ENCODE peak calls at places on chromosomes 13 and 19, in four cellular contexts. One of them, this sample, is unnamed.
A peak's percentile ranks its signal among the peaks of the same experiment; 100 is the strongest.

GRCh38 chr13:29563941-29564340 is 31.5 kb downstream of the SLC7A1 start:
- DNase-seq in H1: no peak
- DNase-seq in GM12878: no peak
- DNase-seq in HepG2: no peak
- DNase-seq in this sample: no peak

GRCh38 chr13:76216729-76217128 is 580.6 kb downstream of the LMO7 start:
- DNase-seq in HepG2: no peak
- DNase-seq in H1: no peak
- DNase-seq in GM12878: no peak
- DNase-seq in this sample: no peak

GRCh38 chr13:102643656-102644055 is 46.9 kb downstream of the TPP2 start:
- DNase-seq in HepG2: no peak
- DNase-seq in GM12878: no peak
- DNase-seq in H1: no peak
- DNase-seq in this sample: no peak

GRCh38 chr13:52319876-52320275 is 86.1 kb downstream of the THSD1 start:
- DNase-seq in H1: no peak
- DNase-seq in GM12878: no peak
- DNase-seq in HepG2: no peak
- DNase-seq in this sample: no peak

GRCh38 chr19:8208119-8208709 is 956 bp upstream of the CERS4 start:
- DNase-seq in HepG2: no peak
- DNase-seq in GM12878: no peak
- DNase-seq in H1: no peak
- DNase-seq in this sample: peak; percentile 62

GRCh38 chr19:49558591-49558990 is 21.8 kb downstream of the NOSIP start:
- DNase-seq in GM12878: no peak
- DNase-seq in H1: no peak
- DNase-seq in HepG2: no peak
- DNase-seq in this sample: no peak

GRCh38 chr19:50252111-50252886 is 48.9 kb downstream of the MYH14 start:
- DNase-seq in GM12878: no peak
- DNase-seq in H1: no peak
- DNase-seq in HepG2: no peak
- DNase-seq in this sample: peak; percentile 65

GRCh38 chr19:52923782-52924593 is 760 bp upstream of the ZNF888 start:
- DNase-seq in H1: no peak
- DNase-seq in HepG2: peak; percentile 39
- DNase-seq in GM12878: no peak
- DNase-seq in this sample: no peak

GRCh38 chr13:46143239-46143701 is 38.4 kb upstream of the CPB2 start:
- DNase-seq in HepG2: peak; percentile 99
- DNase-seq in H1: no peak
- DNase-seq in GM12878: no peak
- DNase-seq in this sample: no peak

GRCh38 chr19:57708641-57709354 is at the start of gene ZNF154:
- DNase-seq in GM12878: no peak
- DNase-seq in H1: peak; percentile 65
- DNase-seq in HepG2: no peak
- DNase-seq in this sample: no peak

GRCh38 chr13:93029536-93029935 is 197.1 kb upstream of the GPC6 start:
- DNase-seq in GM12878: no peak
- DNase-seq in H1: no peak
- DNase-seq in HepG2: no peak
- DNase-seq in this sample: no peak

GRCh38 chr19:5091576-5092215 is 122.8 kb downstream of the KDM4B start:
- DNase-seq in HepG2: no peak
- DNase-seq in H1: no peak
- DNase-seq in GM12878: no peak
- DNase-seq in this sample: no peak
- H3K27ac ChIP-seq in HepG2: no peak overlapping the region
- H3K27ac ChIP-seq in H1: peak overlapping the region; percentile 3
- H3K27ac ChIP-seq in GM12878: no peak overlapping the region
- H3K27ac ChIP-seq in this sample: no peak overlapping the region

GRCh38 chr13:33277351-33277750 is 8.2 kb downstream of the STARD13 start:
- DNase-seq in H1: no peak
- DNase-seq in HepG2: no peak
- DNase-seq in GM12878: no peak
- DNase-seq in this sample: no peak

GRCh38 chr13:33276581-33276980 is 9.0 kb downstream of the STARD13 start:
- DNase-seq in H1: no peak
- DNase-seq in HepG2: no peak
- DNase-seq in GM12878: no peak
- DNase-seq in this sample: no peak

GRCh38 chr13:33277946-33278345 is 7.6 kb downstream of the STARD13 start:
- DNase-seq in H1: no peak
- DNase-seq in HepG2: no peak
- DNase-seq in GM12878: no peak
- DNase-seq in this sample: no peak

GRCh38 chr13:33274264-33274663 is 11.3 kb downstream of the STARD13 start:
- DNase-seq in HepG2: no peak
- DNase-seq in H1: no peak
- DNase-seq in GM12878: no peak
- DNase-seq in this sample: no peak

DNA sequence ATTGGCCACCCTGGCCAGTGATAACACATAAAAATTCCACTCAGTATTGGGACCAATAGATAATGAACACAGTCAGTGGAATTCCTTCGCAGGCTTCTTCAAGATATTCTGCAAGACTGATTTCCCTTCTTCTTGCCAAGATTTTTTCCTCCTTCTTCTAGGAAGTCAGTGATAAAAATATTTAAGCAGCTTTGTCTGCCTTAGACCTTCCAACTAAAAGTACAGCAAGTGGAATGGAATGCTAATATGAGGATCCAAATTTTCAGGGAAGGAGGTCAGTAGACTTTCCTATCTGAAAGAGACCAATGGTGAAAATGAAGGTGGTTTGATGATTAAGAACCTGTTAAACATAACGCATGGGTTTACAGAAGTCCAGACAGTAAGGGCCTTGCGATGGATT is 9.6 kb downstream of the STARD13 start:
- DNase-seq in GM12878: no peak
- DNase-seq in HepG2: no peak
- DNase-seq in H1: no peak
- DNase-seq in this sample: no peak
- TF ChIP-seq TCF12 in GM12878: no peak
- TF ChIP-seq TCF12 in HepG2: no peak
- TF ChIP-seq TCF12 in H1: no peak
- TF ChIP-seq TCF12 in this sample: no peak

DNA sequence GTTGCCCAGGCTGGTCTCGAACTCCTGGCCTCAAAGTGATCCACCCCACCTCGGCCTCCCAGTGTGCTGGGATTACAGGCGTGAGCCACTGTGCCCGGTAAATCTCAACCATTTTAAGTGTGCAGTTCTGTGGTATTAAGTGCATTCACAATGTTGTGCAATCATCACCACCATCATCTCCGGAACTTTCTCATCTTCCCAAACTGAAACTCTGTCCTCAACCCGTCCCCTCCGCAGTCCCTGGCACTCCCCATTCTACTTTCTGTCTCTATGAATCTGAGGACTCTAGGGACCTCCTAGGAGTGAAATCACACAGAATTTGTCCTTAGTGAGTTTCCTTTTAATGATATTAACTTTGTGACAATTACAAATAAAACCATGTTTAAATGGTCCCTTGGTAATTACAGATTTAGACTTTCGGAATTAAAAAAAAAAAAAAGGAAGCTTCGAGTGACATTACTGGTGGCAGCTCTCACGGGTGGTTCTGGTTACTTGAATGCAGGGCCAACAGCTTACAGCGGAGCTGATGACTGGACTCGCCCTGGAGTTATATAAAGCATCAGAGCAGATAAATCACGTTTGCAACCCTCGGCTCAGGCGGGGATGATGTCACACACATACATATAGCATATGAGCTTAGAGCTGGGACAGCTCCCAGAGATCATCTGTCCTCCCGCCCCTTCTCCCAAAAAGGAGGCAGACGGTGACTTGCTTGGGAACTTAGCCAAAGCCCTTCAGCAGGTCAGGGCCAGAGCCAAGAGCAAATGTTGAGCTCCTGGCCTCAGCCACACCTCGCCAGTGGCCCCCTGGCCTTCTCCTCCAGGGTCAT is 89.8 kb downstream of the ZNF557 start:
- DNase-seq in HepG2: no peak
- DNase-seq in GM12878: no peak
- DNase-seq in H1: no peak
- DNase-seq in this sample: no peak
- H3K27ac ChIP-seq in HepG2: no peak overlapping the region
- H3K27ac ChIP-seq in GM12878: no peak overlapping the region
- H3K27ac ChIP-seq in H1: no peak overlapping the region
- H3K27ac ChIP-seq in this sample: no peak overlapping the region

GRCh38 chr19:6026390-6026897 is 48.5 kb upstream of the RANBP3 start:
- DNase-seq in GM12878: no peak
- DNase-seq in H1: no peak
- DNase-seq in HepG2: no peak
- DNase-seq in this sample: no peak
- TF ChIP-seq TCF12 in GM12878: no peak
- TF ChIP-seq TCF12 in H1: no peak
- TF ChIP-seq TCF12 in HepG2: no peak
- TF ChIP-seq TCF12 in this sample: no peak

GRCh38 chr13:94329754-94330551 is 149.5 kb downstream of the DCT start:
- DNase-seq in H1: no peak
- DNase-seq in GM12878: no peak
- DNase-seq in HepG2: peak; percentile 28
- DNase-seq in this sample: no peak
- H3K27ac ChIP-seq in H1: no peak overlapping the region
- H3K27ac ChIP-seq in GM12878: no peak overlapping the region
- H3K27ac ChIP-seq in HepG2: no peak overlapping the region
- H3K27ac ChIP-seq in this sample: peak overlapping the region; percentile 81